ENCODE peak calls at places on chromosome 4, in seven cellular contexts. F, N, J, M, B, A and X are unnamed samples.

GRCh38 chr4:37561803-37562207 is 124.4 kb downstream of the RELL1 start:
- DNase-seq in F (peak), N (no peak), J (no peak), M (peak), B (no peak), A (no peak), X (no peak)

GRCh38 chr4:6826781-6827508 is 44.4 kb downstream of the KIAA0232 start:
- DNase-seq in F (no peak), N (no peak), J (no peak), M (no peak), B (no peak), A (no peak), X (no peak)

GRCh38 chr4:94304365-94304971 is 38.2 kb downstream of the HPGDS start:
- DNase-seq in F (peak), N (no peak), J (no peak), M (peak), B (no peak), A (peak), X (peak)

GRCh38 chr4:140367738-140368137 is 5.7 kb upstream of the SCOC start:
- DNase-seq in F (peak), N (no peak), J (no peak), M (peak), B (no peak), A (no peak), X (no peak)

GRCh38 chr4:7194251-7195137 is 2.2 kb downstream of the SORCS2 start:
- DNase-seq in F (no peak), N (peak), J (no peak), M (peak), B (peak), A (no peak), X (peak)

GRCh38 chr4:185210102-185210981 is 944 bp downstream of the SNX25 start:
- DNase-seq in F (peak), N (peak), J (peak), M (peak), B (peak), A (no peak), X (peak)

GRCh38 chr4:33369366-33369899 is 2649.3 kb downstream of the PCDH7 start:
- DNase-seq in F (no peak), N (no peak), J (no peak), M (no peak), B (no peak), A (no peak), X (no peak)

GRCh38 chr4:56803473-56803872 is 18.0 kb downstream of the SPINK2 start:
- DNase-seq in F (peak), N (no peak), J (no peak), M (no peak), B (no peak), A (no peak), X (peak)

GRCh38 chr4:39544580-39545315 is 17.5 kb upstream of the UGDH start:
- DNase-seq in F (no peak), N (no peak), J (no peak), M (peak), B (no peak), A (no peak), X (no peak)

GRCh38 chr4:19844436-19844835 is 407.3 kb upstream of the SLIT2 start:
- DNase-seq in F (peak), N (no peak), J (no peak), M (peak), B (no peak), A (no peak), X (no peak)

GRCh38 chr4:40333921-40334352 is 1.2 kb upstream of the CHRNA9 start:
- DNase-seq in F (peak), N (no peak), J (no peak), M (peak), B (no peak), A (no peak), X (no peak)

GRCh38 chr4:82017680-82018079 is 356.1 kb downstream of the HNRNPD start:
- DNase-seq in F (peak), N (no peak), J (no peak), M (peak), B (no peak), A (no peak), X (no peak)

GRCh38 chr4:161813389-161813788 is 350.4 kb downstream of the FSTL5 start:
- DNase-seq in F (no peak), N (no peak), J (no peak), M (no peak), B (no peak), A (no peak), X (no peak)

DNA sequence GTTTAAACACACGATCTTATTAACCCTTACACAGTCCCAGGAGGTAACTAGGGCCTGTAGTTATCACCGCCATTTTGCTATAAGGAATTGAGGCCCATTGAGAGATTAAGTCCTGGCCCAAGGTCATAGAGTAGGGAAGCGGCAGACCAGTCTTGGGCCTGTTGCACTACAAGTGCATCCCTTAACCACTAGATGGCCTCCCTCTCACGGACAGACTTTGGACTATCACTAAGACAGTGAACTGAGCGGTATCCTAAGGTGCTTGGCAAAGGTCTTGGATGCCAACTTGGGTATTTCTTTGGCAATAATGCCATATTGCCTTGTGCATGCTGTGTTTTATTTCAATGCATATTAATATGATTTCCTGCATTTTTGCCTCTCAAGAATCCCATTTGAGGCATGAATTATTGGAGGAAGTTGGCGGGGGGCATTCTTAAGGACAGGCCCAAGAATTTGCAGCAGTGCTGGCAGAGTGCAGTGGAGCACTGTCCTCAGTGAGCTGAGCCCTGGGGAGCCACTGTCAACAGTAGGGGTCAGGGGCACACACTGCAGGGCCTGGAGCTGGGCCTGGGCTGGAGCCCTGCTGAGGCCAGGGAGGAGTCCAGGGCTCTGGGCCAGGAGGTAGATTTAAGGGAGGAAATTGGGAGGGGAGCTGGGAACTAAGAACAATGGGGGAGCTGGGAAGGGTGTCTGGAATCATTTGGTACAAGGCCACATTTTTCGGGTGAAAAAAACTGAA is 147.4 kb downstream of the SMIM20 start:
- DNase-seq in F (peak), N (no peak), J (no peak), M (no peak), B (no peak), A (peak), X (peak)
- TF ChIP-seq CTCF in F (peak), N (no peak), J (peak), M (peak), B (peak), A (peak), X (peak)

GRCh38 chr4:87541521-87541920 is 12.3 kb upstream of the SPARCL1 start:
- DNase-seq in F (no peak), N (no peak), J (no peak), M (no peak), B (no peak), A (no peak), X (no peak)

GRCh38 chr4:87542734-87543312 is 13.6 kb upstream of the SPARCL1 start:
- DNase-seq in F (no peak), N (no peak), J (no peak), M (no peak), B (no peak), A (no peak), X (no peak)

GRCh38 chr4:87545052-87545451 is 15.9 kb upstream of the SPARCL1 start:
- DNase-seq in F (no peak), N (no peak), J (no peak), M (no peak), B (no peak), A (no peak), X (no peak)

GRCh38 chr4:87541956-87542709 is 13.0 kb upstream of the SPARCL1 start:
- DNase-seq in F (no peak), N (no peak), J (no peak), M (no peak), B (no peak), A (no peak), X (no peak)

DNA sequence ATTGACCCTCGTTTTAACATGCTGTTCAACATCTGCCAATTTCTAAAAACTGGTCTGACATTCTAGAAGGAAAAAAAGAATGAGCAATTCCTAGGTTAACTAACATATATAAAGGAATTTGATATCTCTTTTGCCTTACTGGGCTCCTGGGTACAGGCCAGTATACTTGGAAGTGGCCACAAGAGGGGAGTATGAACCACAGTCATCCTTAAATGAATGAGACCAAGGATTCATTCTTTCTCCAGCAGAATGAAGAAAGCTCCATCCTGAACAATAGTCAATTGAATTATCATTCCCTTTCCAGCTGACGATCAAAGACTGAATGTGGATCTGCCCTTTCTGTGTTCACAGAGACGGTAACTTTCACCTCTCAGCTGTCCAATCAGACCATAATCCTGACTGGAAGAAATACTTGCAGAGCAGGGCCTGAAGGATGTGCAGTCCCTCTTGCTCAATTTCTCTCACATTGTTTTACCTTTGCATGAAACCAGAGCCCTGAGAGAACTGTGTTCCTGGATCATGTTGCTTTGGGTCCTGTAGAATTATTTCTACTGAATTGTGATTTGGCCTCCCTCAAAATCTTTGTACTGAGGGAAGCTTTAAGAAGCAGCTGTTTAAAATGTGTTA is 14.8 kb upstream of the SPARCL1 start:
- DNase-seq in F (peak), N (no peak), J (no peak), M (peak), B (no peak), A (no peak), X (peak)
- TF ChIP-seq CTCF in F (peak), N (no peak), J (peak), M (peak), B (peak), A (no peak), X (peak)

DNA sequence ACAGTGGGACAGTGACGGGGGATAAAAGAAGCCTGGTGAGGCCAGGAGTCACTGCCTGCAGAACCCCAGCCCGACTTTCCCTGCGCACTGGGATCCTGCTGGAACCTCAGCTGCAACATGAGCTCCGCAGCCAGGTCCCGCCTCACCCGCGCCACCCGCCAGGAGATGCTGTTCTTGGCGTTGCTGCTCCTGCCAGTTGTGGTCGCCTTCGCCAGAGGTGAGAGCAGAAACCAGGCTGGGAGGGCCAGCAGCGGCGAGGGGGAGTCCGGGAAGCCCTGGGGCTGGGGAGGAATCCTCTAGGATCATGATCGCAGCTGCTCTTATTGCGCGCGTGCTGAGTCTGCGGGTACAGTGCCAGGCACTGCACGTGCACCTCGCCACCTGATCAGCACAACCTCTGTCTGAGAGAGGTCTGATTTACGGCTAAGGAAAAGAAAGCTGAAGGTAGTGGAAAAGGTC is at the start of gene PF4V1:
- DNase-seq in F (no peak), N (peak), J (peak), M (no peak), B (no peak), A (no peak), X (no peak)
- TF ChIP-seq CTCF in F (peak), N (no peak), J (peak), M (peak), B (no peak), A (no peak), X (no peak)

GRCh38 chr4:17094811-17095210 is 196.4 kb upstream of the LDB2 start:
- DNase-seq in F (no peak), N (no peak), J (no peak), M (peak), B (no peak), A (no peak), X (no peak)
- TF ChIP-seq CTCF in F (no peak), N (no peak), J (no peak), M (no peak), B (no peak), A (no peak), X (no peak)

GRCh38 chr4:96241819-96242218 is 401.9 kb downstream of the PDHA2 start:
- DNase-seq in F (no peak), N (no peak), J (no peak), M (no peak), B (no peak), A (no peak), X (no peak)

GRCh38 chr4:96247096-96247495 is 407.2 kb downstream of the PDHA2 start:
- DNase-seq in F (no peak), N (no peak), J (no peak), M (no peak), B (no peak), A (no peak), X (no peak)
- TF ChIP-seq CTCF in F (no peak), N (no peak), J (no peak), M (no peak), B (no peak), A (no peak), X (no peak)

DNA sequence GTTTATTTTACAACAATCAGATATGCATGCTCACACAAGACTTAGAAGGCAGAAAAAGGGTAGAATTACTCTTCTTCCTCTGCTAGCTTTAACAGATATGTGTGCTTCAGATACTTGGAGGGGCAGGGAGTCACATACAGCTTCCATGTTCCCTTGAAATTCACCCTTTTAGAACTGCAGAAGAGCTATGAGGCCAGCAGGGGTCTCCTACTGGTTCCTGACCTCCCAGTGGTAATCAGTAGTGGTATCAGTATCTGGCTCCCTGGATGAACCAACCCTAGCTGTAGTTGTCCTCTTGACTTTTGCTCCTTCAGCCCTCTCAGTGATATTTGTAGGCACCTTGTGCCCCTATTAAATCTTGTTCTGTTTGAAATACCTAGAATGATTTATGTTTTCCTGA is 81.5 kb downstream of the RCHY1 start:
- DNase-seq in F (peak), N (no peak), J (no peak), M (peak), B (no peak), A (peak), X (peak)
- TF ChIP-seq CTCF in F (peak), N (no peak), J (no peak), M (peak), B (no peak), A (peak), X (no peak)

DNA sequence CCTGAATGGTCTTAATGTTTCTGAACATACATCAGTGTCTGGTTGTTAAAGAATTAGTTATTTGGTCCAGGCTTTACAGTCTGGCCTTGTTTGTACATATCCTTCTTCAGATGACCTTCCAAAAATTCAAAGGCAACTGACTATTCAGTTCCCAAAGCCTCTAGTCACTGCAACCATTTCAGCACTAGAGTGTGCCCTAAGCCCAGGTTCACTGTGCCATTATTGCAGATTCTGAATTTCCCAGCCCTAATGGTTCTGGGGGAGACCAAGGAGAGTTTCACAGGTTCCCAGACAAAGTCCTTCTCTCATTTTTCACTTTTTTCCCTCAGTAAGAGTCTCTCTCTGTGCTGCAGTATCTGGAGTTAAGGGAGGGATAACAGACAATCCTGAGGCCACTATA is 235.8 kb downstream of the TRAM1L1 start:
- DNase-seq in F (no peak), N (no peak), J (no peak), M (no peak), B (no peak), A (no peak), X (no peak)
- TF ChIP-seq CTCF in F (peak), N (no peak), J (peak), M (no peak), B (no peak), A (no peak), X (no peak)

DNA sequence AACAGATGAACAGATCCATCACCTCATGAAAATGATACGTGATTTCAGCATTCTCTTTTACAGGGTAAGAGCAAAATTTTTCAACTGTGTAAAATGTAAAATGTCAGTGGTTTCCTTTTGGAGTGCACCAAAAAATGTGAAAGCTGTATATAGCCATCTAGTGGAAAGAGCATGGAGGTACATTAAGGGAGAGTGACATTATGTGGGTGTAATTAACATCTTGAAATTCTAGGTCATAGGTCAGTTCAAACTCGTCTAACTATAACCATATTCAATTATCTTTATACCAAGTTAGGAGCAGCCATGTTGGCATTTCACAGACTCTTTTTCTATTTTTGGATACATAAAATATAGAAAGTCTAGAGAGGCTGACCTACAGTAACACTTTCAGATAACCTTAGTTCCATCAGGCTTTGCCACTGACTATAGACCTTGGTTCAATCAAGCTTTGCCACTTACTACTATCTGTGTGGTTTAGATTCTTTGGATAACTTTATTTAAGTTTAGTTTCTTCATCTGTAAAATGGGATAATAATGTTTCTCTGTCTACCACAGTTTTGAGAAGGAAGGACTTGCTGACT is 30.2 kb downstream of the NEIL3 start:
- DNase-seq in F (no peak), N (no peak), J (no peak), M (peak), B (no peak), A (peak), X (no peak)
- TF ChIP-seq CTCF in F (peak), N (no peak), J (peak), M (peak), B (peak), A (peak), X (peak)

GRCh38 chr4:2934813-2935761 is 28.1 kb downstream of the NOP14 start:
- DNase-seq in F (peak), N (peak), J (peak), M (peak), B (peak), A (peak), X (peak)
- TF ChIP-seq CTCF in F (peak), N (no peak), J (no peak), M (no peak), B (no peak), A (no peak), X (no peak)

GRCh38 chr4:83362492-83363329 is 28.1 kb upstream of the HPSE start:
- DNase-seq in F (peak), N (no peak), J (no peak), M (peak), B (no peak), A (no peak), X (no peak)
- TF ChIP-seq CTCF in F (peak), N (no peak), J (no peak), M (peak), B (peak), A (peak), X (peak)